ENCODE peak calls at places on chromosome 6, in seven cellular contexts. C is MM.1S, V is PC-9, K is colonic mucosa, D is IMR-90, R is psoas muscle, H is cardiac muscle cell. Q is an unnamed sample. For H3K4me1, the result is how much of the 10 kb centered on the place peaks cover.

GRCh38 chr6:163314791-163315404 is 99.6 kb upstream of the QKI start:
- DNase-seq in R (no peak), V (no peak), D (no peak), H (no peak), C (no peak), K (no peak), Q (no peak)

GRCh38 chr6:163946437-163946836 is 531.9 kb downstream of the QKI start:
- DNase-seq in H (no peak), V (no peak), D (no peak), C (no peak), R (peak), K (no peak), Q (no peak)

GRCh38 chr6:145457556-145457955 is 277.8 kb downstream of the EPM2A start:
- DNase-seq in D (no peak), H (no peak), C (no peak), R (no peak), V (no peak), K (no peak), Q (no peak)

GRCh38 chr6:40755749-40756452 is 168.7 kb upstream of the LRFN2 start:
- DNase-seq in D (peak), R (no peak), H (no peak), C (no peak), V (no peak), K (no peak), Q (no peak)

GRCh38 chr6:108588586-108588985 is 27.9 kb downstream of the FOXO3 start:
- DNase-seq in D (peak), V (peak), H (no peak), K (peak), R (no peak), C (peak), Q (no peak)

GRCh38 chr6:31299947-31300346 is 28.1 kb upstream of the HLA-C start:
- DNase-seq in K (no peak), V (no peak), H (no peak), C (no peak), D (no peak), R (no peak), Q (no peak)

GRCh38 chr6:21826031-21826430 is 232.5 kb downstream of the SOX4 start:
- DNase-seq in K (no peak), R (no peak), D (peak), H (peak), V (no peak), C (no peak), Q (no peak)

GRCh38 chr6:45382391-45382790 is 4.7 kb upstream of the SUPT3H start:
- DNase-seq in R (no peak), D (no peak), V (no peak), K (no peak), H (no peak), C (no peak), Q (no peak)

GRCh38 chr6:131631625-131632284 is 3.7 kb upstream of the MED23 start:
- DNase-seq in R (no peak), C (no peak), K (no peak), V (peak), H (no peak), D (no peak), Q (no peak)

GRCh38 chr6:149750136-149750609 is 632 bp downstream of the PCMT1 start:
- DNase-seq in R (peak), K (peak), C (peak), H (peak), V (peak), D (peak), Q (peak)

DNA sequence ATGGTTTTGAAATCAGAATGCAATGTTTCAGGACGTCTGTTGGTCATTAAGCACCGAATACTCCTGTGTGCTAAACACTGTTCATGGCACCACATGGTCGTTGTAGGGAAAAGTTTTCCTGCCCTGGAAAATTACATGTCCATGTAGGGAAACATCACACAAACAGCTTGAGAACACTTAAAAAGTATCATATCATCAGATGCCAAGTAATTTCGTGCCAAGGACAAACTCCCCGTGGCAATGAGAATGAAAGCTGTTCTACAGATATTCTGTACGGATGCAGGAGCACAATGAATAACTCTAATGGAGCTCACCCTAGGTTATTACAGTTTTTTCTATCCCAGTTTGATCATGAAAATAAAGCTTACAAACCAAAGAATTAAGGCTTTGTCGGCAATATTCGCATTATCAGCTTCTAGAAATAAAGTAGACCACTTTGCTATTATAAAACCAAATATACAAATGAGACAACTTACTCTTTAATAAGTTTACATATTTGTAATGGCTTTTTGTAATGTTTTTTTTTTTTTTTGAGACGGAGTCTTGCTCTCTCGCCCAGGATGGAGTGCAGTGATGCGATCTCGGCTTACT is 4.6 kb upstream of the DST start:
- DNase-seq in C (no peak), R (no peak), D (no peak), K (no peak), H (no peak), V (no peak), Q (peak)
- H3K4me1 ChIP-seq in C (under half), R (under half), D (under half), K (under half), H (under half), V (under half), Q (under half)

DNA sequence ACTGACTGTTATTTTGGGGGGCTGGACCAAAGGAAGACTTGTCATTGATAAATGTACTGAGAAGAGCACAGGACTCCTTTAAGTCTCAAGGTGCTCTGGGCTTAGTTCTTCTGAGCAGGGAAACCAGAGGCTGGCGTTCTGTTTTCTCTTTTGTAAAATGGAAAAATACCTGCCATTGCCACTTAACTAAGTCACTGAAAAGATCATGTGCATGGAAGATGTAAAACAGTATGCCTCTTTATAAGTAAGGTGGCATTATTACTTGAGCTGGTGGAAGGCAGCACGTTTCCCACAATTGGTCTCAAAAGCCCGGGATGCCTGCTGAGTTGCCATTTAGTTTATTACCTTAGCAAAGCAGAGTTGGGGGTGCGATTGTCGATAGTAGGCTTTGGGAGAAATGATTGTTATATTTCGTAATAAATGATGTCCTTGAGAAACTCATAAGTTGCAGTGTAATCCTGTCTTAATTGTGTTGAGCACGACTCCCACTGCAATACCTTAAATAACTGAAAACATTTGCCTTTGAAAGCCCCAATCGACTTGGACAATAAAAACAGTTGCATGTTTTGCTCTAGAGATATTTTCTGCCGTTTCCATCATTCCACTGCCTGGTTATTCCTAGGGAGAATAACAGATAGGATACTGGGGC is 3.6 kb downstream of the JARID2 start:
- DNase-seq in V (no peak), C (no peak), H (no peak), D (no peak), K (no peak), R (no peak), Q (no peak)
- H3K4me1 ChIP-seq in V (under half), C (under half), H (under half), D (under half), K (under half), R (under half), Q (under half)

GRCh38 chr6:14732226-14732844 is 513.5 kb upstream of the JARID2 start:
- DNase-seq in C (no peak), H (no peak), D (no peak), R (no peak), K (no peak), V (no peak), Q (no peak)

GRCh38 chr6:14731638-14732037 is 514.2 kb upstream of the JARID2 start:
- DNase-seq in K (no peak), C (no peak), R (no peak), V (no peak), H (no peak), D (no peak), Q (no peak)

GRCh38 chr6:14734416-14735340 is 511.2 kb upstream of the JARID2 start:
- DNase-seq in C (no peak), R (no peak), V (peak), D (peak), H (no peak), K (no peak), Q (peak)

GRCh38 chr6:14734052-14734415 is 511.8 kb upstream of the JARID2 start:
- DNase-seq in D (no peak), C (no peak), V (no peak), H (no peak), R (no peak), K (no peak), Q (no peak)

DNA sequence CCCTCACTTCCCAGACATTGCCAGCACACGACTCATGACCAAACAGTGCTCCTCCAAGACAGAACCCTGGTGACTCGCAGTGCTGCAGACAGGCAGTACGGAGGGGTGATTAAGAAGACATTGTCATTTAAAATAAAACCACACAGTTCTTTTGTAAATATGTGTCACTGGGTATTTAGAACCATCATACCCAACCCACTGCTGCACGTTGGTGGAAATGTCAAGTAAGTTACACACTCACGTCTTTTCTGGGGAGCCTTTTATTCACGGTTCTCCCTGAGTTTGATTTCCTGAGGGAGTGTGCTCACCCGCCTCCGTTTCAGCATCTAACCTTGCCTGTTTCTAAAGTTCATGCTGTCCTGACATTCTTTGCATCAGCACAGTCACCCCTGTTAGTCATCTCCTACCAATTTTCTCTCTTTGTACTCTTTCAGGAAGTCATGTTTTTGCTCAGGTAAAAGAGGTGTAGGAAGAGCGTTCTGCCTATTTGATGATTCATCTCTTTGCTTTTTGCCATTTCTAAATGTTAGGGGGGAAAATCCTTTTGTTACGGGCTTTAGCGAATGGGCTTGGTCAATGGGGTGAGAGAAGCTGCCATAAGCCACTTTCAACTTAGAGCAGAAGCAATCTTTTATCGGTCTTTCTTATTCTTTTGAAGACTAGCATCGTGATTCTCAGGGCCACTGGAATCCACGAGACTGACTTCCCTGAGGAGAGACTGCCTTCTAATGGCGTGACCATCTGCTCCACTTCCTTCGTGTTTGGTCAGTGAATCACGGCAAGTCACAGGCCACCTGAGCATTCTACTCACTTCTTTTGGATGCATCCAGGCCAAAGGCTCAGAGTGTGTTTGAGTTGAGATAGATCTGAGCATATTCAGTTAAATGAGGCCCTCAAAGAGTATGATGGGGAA is 512.8 kb upstream of the JARID2 start:
- DNase-seq in D (peak), K (no peak), H (no peak), V (peak), R (no peak), C (no peak), Q (no peak)
- H3K4me1 ChIP-seq in D (under half), K (under half), H (under half), V (half or more), R (under half), C (under half), Q (under half)

DNA sequence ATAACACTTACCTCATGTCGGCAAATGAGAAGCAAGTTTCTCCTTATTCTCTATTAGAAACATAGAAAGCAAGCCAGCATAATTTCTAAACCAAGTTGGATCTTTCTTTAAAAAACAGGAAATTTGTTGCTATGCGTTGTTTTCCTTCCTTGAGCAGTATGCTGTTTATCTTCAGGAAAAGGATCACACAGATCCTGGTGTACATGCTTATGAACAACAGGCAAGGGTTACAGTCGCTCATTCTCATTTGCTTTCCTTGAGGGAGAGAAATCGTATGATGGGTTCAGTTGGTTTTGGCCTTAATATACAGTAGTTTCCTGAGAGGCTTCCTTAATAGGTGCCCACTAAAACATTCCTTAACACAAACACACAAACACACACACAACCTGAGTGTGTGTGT is 118.8 kb downstream of the FYN start:
- DNase-seq in K (no peak), C (no peak), V (no peak), R (no peak), D (no peak), H (no peak), Q (no peak)
- H3K4me1 ChIP-seq in K (under half), C (under half), V (under half), R (under half), D (under half), H (under half), Q (under half)

DNA sequence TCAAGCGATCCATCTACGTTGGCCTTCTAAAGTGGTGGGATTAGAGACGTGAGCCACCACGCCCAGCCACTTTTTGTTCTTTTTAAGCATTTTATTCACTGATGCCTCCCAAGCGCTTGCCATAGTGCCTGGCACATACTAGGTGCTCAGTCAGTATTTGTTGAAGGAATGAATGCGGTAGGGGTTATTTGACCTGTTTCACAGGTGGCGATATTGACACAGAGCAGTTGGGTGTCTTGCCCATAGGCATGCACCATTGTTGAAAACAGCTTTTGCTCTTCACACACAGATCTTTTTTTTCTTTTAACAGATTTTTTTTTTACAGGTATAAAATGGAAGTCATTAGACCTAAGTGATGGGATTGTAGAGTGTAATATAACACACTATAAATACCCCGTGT is 24.6 kb downstream of the RREB1 start:
- DNase-seq in H (no peak), R (no peak), D (no peak), C (no peak), K (no peak), V (no peak), Q (no peak)
- H3K4me1 ChIP-seq in H (under half), R (half or more), D (under half), C (under half), K (under half), V (under half), Q (half or more)

DNA sequence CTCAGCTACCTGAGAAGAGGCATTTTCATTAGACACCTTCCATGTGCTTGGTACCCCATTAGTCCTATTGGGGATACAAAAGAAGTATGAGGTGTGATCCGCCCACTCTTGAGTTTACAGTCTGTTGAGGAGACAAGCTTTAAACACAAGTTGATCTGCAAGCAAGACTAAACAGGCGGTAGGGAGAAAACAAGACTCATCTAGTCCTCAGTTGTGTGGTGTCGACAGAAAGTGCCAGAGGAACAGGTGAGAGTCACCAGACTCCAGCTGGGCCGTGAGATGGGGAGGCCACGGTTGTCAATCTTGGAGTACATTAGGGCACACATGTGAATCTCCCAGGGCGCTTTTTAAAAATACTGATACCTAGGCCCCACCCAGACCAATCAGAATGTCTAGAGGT is 10.3 kb downstream of the E2F3 start:
- DNase-seq in H (no peak), V (no peak), C (no peak), R (no peak), K (no peak), D (no peak), Q (no peak)
- H3K4me1 ChIP-seq in H (under half), V (under half), C (half or more), R (under half), K (under half), D (under half), Q (under half)

GRCh38 chr6:44235891-44236516 is 10.9 kb upstream of the HSP90AB1 start:
- DNase-seq in R (no peak), K (no peak), H (no peak), C (no peak), V (no peak), D (no peak), Q (no peak)
- H3K4me1 ChIP-seq in R (under half), K (under half), H (under half), C (under half), V (under half), D (under half), Q (under half)

DNA sequence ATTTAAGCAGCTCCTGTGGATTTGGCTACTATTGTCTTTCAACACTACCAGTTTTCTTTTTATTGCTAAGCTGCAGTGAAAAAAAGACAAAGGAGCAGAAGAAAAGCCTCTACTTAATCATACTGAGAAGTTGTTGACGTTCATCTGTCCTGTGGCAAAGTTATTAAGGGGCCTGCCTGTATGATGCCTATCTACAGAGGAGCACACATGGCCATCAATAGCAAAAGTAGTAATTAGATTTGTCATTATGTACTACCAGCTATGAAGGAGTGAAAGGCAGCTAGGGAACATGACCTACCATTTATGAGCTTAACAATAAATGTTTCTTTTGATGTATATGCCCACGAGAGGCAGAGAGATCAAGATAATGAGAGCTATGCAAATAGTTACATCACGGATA is 620.9 kb downstream of the PHF3 start:
- DNase-seq in K (no peak), H (no peak), C (no peak), V (no peak), D (no peak), R (no peak), Q (no peak)
- H3K4me1 ChIP-seq in K (under half), H (under half), C (under half), V (under half), D (under half), R (under half), Q (under half)